ENCODE peak calls at places on chromosomes 1 and 21, in five cellular contexts. J, G, Q, V and T are unnamed samples.

GRCh38 chr1:226108935-226109828 is 46.7 kb downstream of the H3-3A start:
- DNase-seq in G (no peak), Q (no peak), J (no peak), V (peak), T (no peak)

GRCh38 chr1:212792396-212792908 is 758 bp downstream of the TATDN3 start:
- DNase-seq in Q (no peak), G (no peak), J (no peak), V (no peak), T (no peak)

GRCh38 chr1:201311356-201312011 is 28.2 kb downstream of the PKP1 start:
- DNase-seq in G (no peak), J (no peak), Q (no peak), V (no peak), T (peak)

GRCh38 chr1:115643219-115643618 is 1.4 kb downstream of the VANGL1 start:
- DNase-seq in J (no peak), G (no peak), V (no peak), Q (no peak), T (no peak)

GRCh38 chr1:8950309-8950708 is 4.6 kb downstream of the CA6 start:
- DNase-seq in G (no peak), V (no peak), Q (no peak), J (no peak), T (no peak)

GRCh38 chr1:99279525-99279924 is 15.2 kb downstream of the PLPPR4 start:
- DNase-seq in V (no peak), G (no peak), Q (no peak), J (no peak), T (no peak)

GRCh38 chr1:30964706-30965105 is 56.1 kb upstream of the SDC3 start:
- DNase-seq in G (no peak), Q (peak), J (no peak), V (no peak), T (no peak)

GRCh38 chr1:151340870-151341754 is 5.9 kb downstream of the RFX5 start:
- DNase-seq in G (no peak), V (peak), Q (peak), J (peak), T (peak)

GRCh38 chr1:92441316-92442311 is 45.1 kb downstream of the GFI1 start:
- DNase-seq in Q (no peak), J (no peak), G (no peak), V (no peak), T (no peak)

GRCh38 chr1:6857831-6858230 is 72.6 kb downstream of the CAMTA1 start:
- DNase-seq in G (no peak), J (no peak), V (no peak), Q (no peak), T (no peak)

GRCh38 chr1:202274611-202275010 is 67.1 kb downstream of the UBE2T start:
- DNase-seq in V (peak), G (peak), Q (peak), J (peak), T (no peak)

GRCh38 chr1:33569331-33569730 is 96.9 kb downstream of the ZSCAN20 start:
- DNase-seq in Q (no peak), G (no peak), J (no peak), V (no peak), T (no peak)

GRCh38 chr21:46603228-46603627 is 1.7 kb downstream of the S100B start:
- DNase-seq in Q (no peak), V (no peak), G (no peak), J (no peak), T (no peak)

GRCh38 chr1:204924013-204924759 is 53.5 kb downstream of the NFASC start:
- DNase-seq in V (no peak), J (no peak), G (peak), Q (no peak), T (peak)

GRCh38 chr1:38962560-38962959 is 20.9 kb upstream of the RHBDL2 start:
- DNase-seq in Q (no peak), J (no peak), V (peak), G (no peak), T (no peak)

GRCh38 chr1:167628754-167629515 is 1.1 kb upstream of the RCSD1 start:
- DNase-seq in G (peak), Q (no peak), J (no peak), V (no peak), T (no peak)

GRCh38 chr1:75937034-75937433 is 4.8 kb upstream of the ASB17 start:
- DNase-seq in J (no peak), V (peak), G (no peak), Q (no peak), T (no peak)

GRCh38 chr1:174874337-174875053 is 125.3 kb upstream of the CACYBP start:
- DNase-seq in G (no peak), V (no peak), Q (peak), J (no peak), T (no peak)

GRCh38 chr1:32817815-32818786 is 648 bp downstream of the S100PBP start:
- DNase-seq in Q (peak), G (peak), J (peak), V (peak), T (peak)

GRCh38 chr1:56491441-56491840 is 87.9 kb downstream of the PLPP3 start:
- DNase-seq in J (no peak), G (no peak), Q (peak), V (peak), T (no peak)

GRCh38 chr1:167457936-167458584 is 60.3 kb downstream of the CD247 start:
- DNase-seq in V (no peak), G (peak), Q (no peak), J (no peak), T (no peak)

GRCh38 chr1:9129391-9130041 is 614 bp upstream of the GPR157 start:
- DNase-seq in G (peak), J (peak), Q (peak), V (no peak), T (peak)

GRCh38 chr1:110477445-110477957 is 26.6 kb downstream of the PROK1 start:
- DNase-seq in G (no peak), V (no peak), J (no peak), Q (peak), T (peak)

GRCh38 chr1:209368864-209369598 is 214.5 kb upstream of the CAMK1G start:
- DNase-seq in J (no peak), V (peak), G (no peak), Q (no peak), T (no peak)

GRCh38 chr1:42817440-42817767 is 207 bp upstream of the SVBP start:
- DNase-seq in Q (no peak), J (no peak), V (no peak), G (no peak), T (no peak)

GRCh38 chr1:25684216-25684965 is 67.8 kb downstream of the MAN1C1 start:
- DNase-seq in G (no peak), V (no peak), J (no peak), Q (no peak), T (no peak)

GRCh38 chr1:246483204-246483933 is 23.7 kb downstream of the SMYD3 start:
- DNase-seq in Q (no peak), J (no peak), V (peak), G (no peak), T (no peak)

GRCh38 chr1:145758116-145758515 is 38.8 kb downstream of the CD160 start:
- DNase-seq in Q (no peak), V (no peak), J (no peak), G (no peak), T (no peak)

GRCh38 chr21:17848228-17848627 is 29.1 kb upstream of the C21orf91 start:
- DNase-seq in J (peak), Q (peak), G (no peak), V (peak), T (peak)

GRCh38 chr1:16618719-16619118 is 5.4 kb upstream of the NBPF1 start:
- DNase-seq in G (peak), Q (no peak), J (no peak), V (no peak), T (no peak)

GRCh38 chr21:41506526-41507520 is 1.1 kb downstream of the TMPRSS2 start:
- DNase-seq in J (no peak), G (no peak), Q (no peak), V (no peak), T (no peak)

GRCh38 chr1:2300004-2300771 is 72.1 kb downstream of the SKI start:
- DNase-seq in J (peak), G (no peak), V (no peak), Q (no peak), T (no peak)

GRCh38 chr1:1841575-1841991 is 49.3 kb downstream of the GNB1 start:
- DNase-seq in J (no peak), G (no peak), Q (no peak), V (no peak), T (no peak)

GRCh38 chr1:201461783-201462441 is 7.1 kb downstream of the PHLDA3 start:
- DNase-seq in J (no peak), G (peak), Q (peak), V (peak), T (peak)

GRCh38 chr1:100597069-100597741 is 59.3 kb downstream of the GPR88 start:
- DNase-seq in G (no peak), V (peak), Q (no peak), J (no peak), T (peak)

GRCh38 chr1:59128239-59128736 is 168.6 kb upstream of the FGGY start:
- DNase-seq in J (no peak), V (peak), G (no peak), Q (no peak), T (no peak)

GRCh38 chr21:46056450-46056903 is 41.4 kb upstream of the COL6A2 start:
- DNase-seq in Q (peak), V (peak), J (no peak), G (peak), T (no peak)

GRCh38 chr21:45250272-45250671 is 37.4 kb downstream of the POFUT2 start:
- DNase-seq in G (no peak), V (no peak), Q (no peak), J (no peak), T (no peak)

GRCh38 chr1:203058674-203058931 is 27.2 kb downstream of the MYOG start:
- DNase-seq in J (no peak), Q (no peak), V (no peak), G (no peak), T (no peak)

DNA sequence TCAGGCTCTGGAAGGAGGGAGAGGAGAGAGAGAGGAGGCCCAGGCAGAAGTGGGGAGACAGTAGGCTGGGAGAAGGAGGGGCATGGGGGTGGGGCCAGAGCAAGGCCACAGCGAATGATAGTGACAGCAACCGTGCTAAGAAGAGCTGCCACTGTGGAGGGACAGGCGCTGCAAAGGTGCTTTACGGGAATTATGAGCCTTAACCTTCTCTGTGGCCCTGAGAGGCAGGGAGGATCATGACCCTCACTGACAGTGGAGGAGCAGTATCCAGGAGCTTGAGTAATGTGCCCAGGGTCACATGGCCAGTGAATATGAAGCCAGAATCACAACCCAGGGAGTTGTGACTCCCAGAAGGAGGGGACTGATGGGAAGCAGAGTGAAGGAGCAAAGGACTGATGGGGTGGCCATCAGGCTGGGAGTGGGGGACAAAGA is 53.4 kb upstream of the RPL11 start:
- DNase-seq in J (no peak), Q (peak), V (no peak), G (no peak), T (no peak)
- TF ChIP-seq POLR2A in J (no peak), Q (no peak), V (no peak), G (no peak), T (no peak)

GRCh38 chr1:234931404-234931973 is 197.1 kb downstream of the TOMM20 start:
- DNase-seq in V (no peak), Q (no peak), G (peak), J (no peak), T (no peak)

GRCh38 chr1:234933475-234933874 is 195.2 kb downstream of the TOMM20 start:
- DNase-seq in J (no peak), Q (peak), G (peak), V (peak), T (peak)

GRCh38 chr1:234932106-234932505 is 196.5 kb downstream of the TOMM20 start:
- DNase-seq in J (no peak), V (no peak), Q (no peak), G (peak), T (no peak)

GRCh38 chr1:234933031-234933430 is 195.6 kb downstream of the TOMM20 start:
- DNase-seq in G (peak), V (no peak), Q (peak), J (no peak), T (no peak)

GRCh38 chr1:234932506-234932905 is 196.1 kb downstream of the TOMM20 start:
- DNase-seq in J (no peak), G (peak), Q (no peak), V (no peak), T (no peak)
- TF ChIP-seq POLR2A in J (no peak), G (no peak), Q (no peak), V (no peak), T (no peak)

GRCh38 chr1:213987876-213988638 is at the start of gene PROX1:
- DNase-seq in J (no peak), Q (peak), G (peak), V (peak), T (peak)
- TF ChIP-seq POLR2A in J (no peak), Q (peak), G (no peak), V (no peak), T (no peak)

DNA sequence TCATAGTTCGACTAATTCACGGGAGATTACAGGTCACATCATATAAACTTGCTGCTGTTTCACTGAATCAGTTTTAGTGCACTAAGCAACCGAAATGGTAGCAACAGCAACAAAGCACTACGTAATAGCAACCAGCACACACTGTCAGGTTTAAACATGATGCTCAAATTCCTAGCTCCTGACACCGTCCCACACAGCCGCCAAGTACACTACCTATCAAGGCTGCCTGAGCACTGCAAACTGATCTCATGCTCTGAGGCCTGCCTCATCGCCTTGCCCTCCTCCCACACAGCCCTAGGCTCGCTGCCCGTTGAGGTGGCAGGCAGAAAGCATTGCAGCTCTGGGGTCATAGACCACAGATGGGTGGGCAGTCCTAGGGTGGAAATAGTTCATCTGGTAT is 12.4 kb downstream of the LAMC2 start:
- DNase-seq in G (no peak), Q (no peak), V (peak), J (no peak), T (no peak)
- TF ChIP-seq POLR2A in G (no peak), Q (no peak), V (no peak), J (no peak), T (no peak)